ENCODE peak calls at places on chromosomes 11 and 22, in seven cellular contexts. O is astrocyte of the spinal cord, N is lower leg skin, Y is esophagus squamous epithelium, T is mucosa of descending colon, D is PC-9, E is thoracic aorta. V is an unnamed sample.

GRCh38 chr11:12306830-12307229 is 70.5 kb upstream of the PARVA start:
- DNase-seq in T (no peak), Y (no peak), N (no peak), D (no peak), E (no peak), O (no peak), V (no peak)

GRCh38 chr11:5038336-5038735 is 8.0 kb upstream of the OR52J3 start:
- DNase-seq in T (no peak), O (no peak), Y (no peak), E (no peak), N (no peak), D (no peak), V (no peak)

GRCh38 chr11:71568707-71569349 is 3.5 kb downstream of the KRTAP5-10 start:
- DNase-seq in N (no peak), D (no peak), E (no peak), O (no peak), Y (no peak), T (no peak), V (no peak)

GRCh38 chr11:121127809-121128208 is 26.8 kb downstream of the TECTA start:
- DNase-seq in E (no peak), T (no peak), O (no peak), N (no peak), D (no peak), Y (no peak), V (no peak)

GRCh38 chr11:28393348-28393747 is 285.2 kb downstream of the METTL15 start:
- DNase-seq in N (no peak), Y (no peak), T (no peak), O (no peak), D (no peak), E (no peak), V (no peak)

GRCh38 chr11:123672568-123672967 is 18.1 kb upstream of the SCN3B start:
- DNase-seq in D (no peak), T (no peak), N (no peak), E (no peak), Y (no peak), O (no peak), V (no peak)

GRCh38 chr11:134282121-134283045 is 6.2 kb downstream of the GLB1L3 start:
- DNase-seq in E (no peak), T (no peak), N (peak; percentile 68), D (no peak), Y (no peak), O (no peak), V (no peak)

GRCh38 chr11:117023178-117023577 is 75.0 kb downstream of the SIK3 start:
- DNase-seq in D (no peak), T (no peak), E (no peak), O (no peak), N (no peak), Y (no peak), V (no peak)

GRCh38 chr11:86596861-86597632 is 75.4 kb downstream of the ME3 start:
- DNase-seq in T (no peak), N (no peak), D (no peak), E (no peak), O (peak; percentile 53), Y (no peak), V (no peak)

GRCh38 chr11:80365980-80366379 is 925.1 kb upstream of the TENM4 start:
- DNase-seq in E (no peak), D (no peak), T (no peak), N (no peak), Y (no peak), O (no peak), V (no peak)

GRCh38 chr11:33897761-33898403 is 6.0 kb upstream of the LMO2 start:
- DNase-seq in N (peak; percentile 80), D (no peak), T (no peak), O (no peak), Y (no peak), E (no peak), V (no peak)

GRCh38 chr22:18008136-18008535 is 16.2 kb downstream of the MICAL3 start:
- DNase-seq in Y (no peak), O (no peak), D (no peak), N (peak; percentile 7), T (no peak), E (no peak), V (no peak)

GRCh38 chr11:122215244-122215992 is 99.4 kb upstream of the BLID start:
- DNase-seq in O (peak; percentile 84), T (peak; percentile 62), Y (no peak), D (no peak), E (peak; percentile 36), N (peak; percentile 94), V (no peak)

GRCh38 chr22:32911526-32911925 is 110.0 kb downstream of the TIMP3 start:
- DNase-seq in T (no peak), N (no peak), E (no peak), Y (no peak), D (no peak), O (no peak), V (no peak)

GRCh38 chr11:45290586-45290985 is 4.4 kb upstream of the SYT13 start:
- DNase-seq in D (no peak), E (no peak), T (no peak), N (no peak), Y (no peak), O (no peak), V (no peak)

GRCh38 chr11:45287316-45287903 is 1.3 kb upstream of the SYT13 start:
- DNase-seq in N (no peak), E (no peak), O (no peak), D (no peak), T (no peak), Y (no peak), V (no peak)

GRCh38 chr11:45285931-45286632 is at the start of gene SYT13:
- DNase-seq in O (no peak), D (no peak), E (no peak), N (no peak), T (peak; percentile 91), Y (no peak), V (no peak)

GRCh38 chr11:45289369-45289768 is 3.2 kb upstream of the SYT13 start:
- DNase-seq in D (no peak), Y (no peak), N (no peak), T (no peak), O (peak; percentile 53), E (no peak), V (no peak)

DNA sequence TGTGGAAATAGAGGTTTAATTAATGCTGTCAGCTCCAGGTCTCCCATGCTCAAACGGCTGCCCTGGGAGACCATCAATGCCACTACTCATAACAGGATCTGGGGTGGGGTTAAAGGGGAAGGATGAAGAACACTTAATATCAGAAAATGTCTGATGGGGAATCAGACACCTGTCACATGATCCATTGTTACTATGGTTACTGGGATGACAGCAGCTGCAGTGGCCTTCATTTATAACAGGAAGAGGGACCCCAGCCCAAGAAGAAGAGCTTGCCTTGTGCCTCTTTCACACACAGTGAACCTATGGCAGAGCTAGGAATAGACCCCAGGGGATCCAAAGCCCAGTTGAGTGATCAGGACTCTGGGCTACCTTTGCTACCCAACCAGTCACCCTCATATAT is 2.3 kb upstream of the SYT13 start:
- DNase-seq in D (no peak), T (no peak), O (no peak), N (no peak), E (no peak), Y (no peak), V (no peak)
- H3K4me3 ChIP-seq in D (no peak overlapping the region), T (no peak overlapping the region), O (no peak overlapping the region), N (no peak overlapping the region), E (no peak overlapping the region), Y (no peak overlapping the region), V (no peak overlapping the region)

DNA sequence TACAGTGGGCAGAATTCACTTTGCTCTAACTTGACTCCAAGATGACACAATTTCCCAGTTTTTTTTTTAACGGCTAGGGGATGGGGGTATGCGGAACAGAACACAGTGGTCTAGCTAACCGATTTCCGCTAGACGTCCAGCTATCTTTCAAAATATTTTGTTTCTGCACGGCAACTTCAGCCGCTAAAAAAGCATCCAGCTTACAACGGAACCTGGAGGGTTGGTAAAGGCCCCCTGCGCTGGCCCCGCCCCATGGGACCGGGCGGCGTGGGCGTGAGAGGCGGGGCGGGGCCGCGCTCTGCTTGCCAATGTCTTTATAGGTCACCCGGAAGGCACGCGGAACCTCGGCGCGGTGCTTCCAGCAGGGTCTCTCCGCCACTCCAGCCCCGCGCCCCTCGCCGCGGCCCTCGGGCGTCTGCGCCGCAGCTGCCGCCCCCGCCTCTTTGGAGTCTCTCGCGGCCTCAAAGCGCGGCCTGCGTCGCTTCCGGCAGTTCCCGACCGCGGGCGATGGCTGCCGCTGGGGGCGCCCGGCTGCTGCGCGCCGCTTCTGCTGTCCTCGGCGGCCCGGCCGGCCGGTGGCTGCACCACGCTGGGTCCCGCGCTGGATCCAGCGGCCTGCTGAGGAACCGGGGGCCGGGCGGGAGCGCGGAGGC is at the start of gene FDX1:
- DNase-seq in D (peak; percentile 65), E (peak; percentile 28), T (peak; percentile 87), Y (no peak), N (peak; percentile 96), O (peak; percentile 80), V (peak; percentile 44)
- TF ChIP-seq CTCF in D (no peak), E (peak; percentile 68), T (peak; percentile 63), Y (peak; percentile 70), N (no peak), O (peak; percentile 45), V (peak; percentile 62)

GRCh38 chr22:48857202-48857805 is 970.4 kb downstream of the BRD1 start:
- DNase-seq in D (no peak), E (no peak), N (peak; percentile 61), Y (no peak), T (no peak), O (no peak), V (no peak)

GRCh38 chr22:48856308-48856615 is 971.4 kb downstream of the BRD1 start:
- DNase-seq in E (no peak), N (peak; percentile 65), D (no peak), O (no peak), T (no peak), Y (no peak), V (no peak)

GRCh38 chr22:48858121-48858520 is 969.6 kb downstream of the BRD1 start:
- DNase-seq in N (peak; percentile 82), D (no peak), T (no peak), Y (no peak), E (no peak), O (no peak), V (no peak)

GRCh38 chr22:48860557-48860956 is 967.1 kb downstream of the BRD1 start:
- DNase-seq in T (no peak), Y (no peak), O (no peak), N (no peak), D (no peak), E (no peak), V (no peak)

DNA sequence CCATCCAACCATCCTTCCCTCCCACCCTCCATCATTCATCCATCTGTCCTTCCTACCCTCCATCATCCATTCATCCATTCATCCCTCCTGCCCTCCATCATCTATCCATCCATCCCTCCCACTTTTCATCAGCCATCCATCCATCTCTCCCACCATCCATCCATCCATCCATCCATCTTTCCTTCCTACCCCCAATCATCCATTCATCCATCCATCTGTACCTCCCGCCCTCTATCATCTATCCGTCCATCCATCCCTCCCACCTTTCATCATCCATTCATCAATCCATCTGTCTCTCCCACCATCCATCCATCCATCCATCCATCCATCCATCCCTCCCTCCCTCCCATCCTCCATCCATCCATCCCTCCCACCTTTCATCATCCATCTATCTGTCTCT is 968.8 kb downstream of the BRD1 start:
- DNase-seq in N (no peak), Y (no peak), T (no peak), D (no peak), E (no peak), O (no peak), V (no peak)
- H3K4me3 ChIP-seq in N (no peak overlapping the region), Y (no peak overlapping the region), T (no peak overlapping the region), D (no peak overlapping the region), E (no peak overlapping the region), O (no peak overlapping the region), V (no peak overlapping the region)

DNA sequence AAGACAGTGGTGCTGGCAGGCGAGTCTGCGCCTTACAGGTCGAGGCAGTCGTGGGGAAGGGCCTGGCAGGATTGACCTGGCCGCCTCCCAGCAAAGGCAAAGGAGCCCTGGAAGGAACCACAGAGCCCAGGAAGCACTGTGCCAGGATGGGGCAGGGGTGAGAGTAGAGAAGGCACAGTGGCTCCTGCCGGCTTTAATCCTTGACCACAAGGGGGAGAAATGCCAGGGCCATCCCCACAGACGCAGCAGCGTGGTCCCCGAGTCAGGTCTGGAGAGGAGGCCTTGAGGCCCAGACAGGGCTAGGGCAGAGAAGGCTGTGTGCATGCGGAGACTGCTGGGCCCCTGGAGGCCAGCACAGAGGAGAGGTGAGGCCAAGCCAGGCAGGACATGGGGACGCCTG is 9.9 kb upstream of the NDUFS8 start:
- DNase-seq in N (no peak), D (no peak), T (no peak), E (no peak), Y (no peak), O (no peak), V (no peak)
- TF ChIP-seq CTCF in N (no peak), D (peak; percentile 45), T (no peak), E (no peak), Y (peak; percentile 19), O (peak; percentile 59), V (peak; percentile 17)

V was measured in GM12864.